ENCODE peak calls at places on chromosomes 16 and 17, in eight cellular contexts. G, K, J, H, R, P, A and Q are unnamed samples.

GRCh38 chr16:21157632-21158031 is 842 bp upstream of the LDAF1 start:
- DNase-seq in G (no peak), K (no peak), J (no peak), H (no peak), R (no peak), P (no peak), A (peak; percentile 26), Q (no peak)

GRCh38 chr17:7842950-7843535 is 9.0 kb downstream of the KDM6B start:
- DNase-seq in G (peak; percentile 75), K (peak; percentile 72), J (peak; percentile 94), H (no peak), R (peak; percentile 79), P (peak; percentile 79), A (peak; percentile 76), Q (peak; percentile 92)

GRCh38 chr16:12904041-12904671 is 2.8 kb downstream of the SHISA9 start:
- DNase-seq in G (no peak), K (no peak), J (no peak), H (no peak), R (no peak), P (no peak), A (no peak), Q (no peak)

GRCh38 chr17:5329784-5330557 is 47.9 kb downstream of the RABEP1 start:
- DNase-seq in G (no peak), K (no peak), J (peak; percentile 11), H (no peak), R (no peak), P (no peak), A (no peak), Q (no peak)

GRCh38 chr16:85017151-85017550 is 5.8 kb upstream of the ZDHHC7 start:
- DNase-seq in G (no peak), K (no peak), J (peak; percentile 39), H (no peak), R (no peak), P (no peak), A (no peak), Q (no peak)

GRCh38 chr16:56382901-56383355 is 42.4 kb downstream of the AMFR start:
- DNase-seq in G (no peak), K (no peak), J (peak; percentile 87), H (no peak), R (no peak), P (no peak), A (no peak), Q (no peak)

GRCh38 chr16:12084436-12084835 is 107.9 kb downstream of the SNX29 start:
- DNase-seq in G (no peak), K (no peak), J (no peak), H (no peak), R (no peak), P (no peak), A (no peak), Q (no peak)

GRCh38 chr17:11997147-11997971 is at the start of gene ZNF18:
- DNase-seq in G (peak; percentile 98), K (peak; percentile 98), J (peak; percentile 90), H (peak; percentile 70), R (peak; percentile 95), P (peak; percentile 91), A (peak; percentile 95), Q (peak; percentile 95)

GRCh38 chr16:21574372-21574771 is 25.0 kb upstream of the METTL9 start:
- DNase-seq in G (no peak), K (peak; percentile 19), J (no peak), H (no peak), R (no peak), P (no peak), A (no peak), Q (peak; percentile 53)

GRCh38 chr17:57948555-57949420 is 6.4 kb downstream of the CUEDC1 start:
- DNase-seq in G (no peak), K (no peak), J (peak; percentile 96), H (no peak), R (no peak), P (no peak), A (no peak), Q (no peak)

GRCh38 chr17:13756763-13757162 is 155.0 kb upstream of the HS3ST3A1 start:
- DNase-seq in G (no peak), K (no peak), J (no peak), H (no peak), R (no peak), P (no peak), A (no peak), Q (no peak)

GRCh38 chr17:17561408-17562144 is 29.9 kb downstream of the PEMT start:
- DNase-seq in G (peak; percentile 33), K (peak; percentile 96), J (no peak), H (no peak), R (no peak), P (no peak), A (peak; percentile 49), Q (peak; percentile 73)

GRCh38 chr17:4900231-4901107 is 1.1 kb downstream of the C17orf107 start:
- DNase-seq in G (peak; percentile 56), K (peak; percentile 51), J (no peak), H (no peak), R (peak; percentile 29), P (no peak), A (peak; percentile 62), Q (no peak)

GRCh38 chr16:1760911-1761310 is 10.4 kb downstream of the NME3 start:
- DNase-seq in G (no peak), K (no peak), J (no peak), H (no peak), R (no peak), P (no peak), A (no peak), Q (no peak)

GRCh38 chr16:4384497-4384896 is 12.8 kb downstream of the VASN start:
- DNase-seq in G (no peak), K (no peak), J (peak; percentile 43), H (no peak), R (no peak), P (no peak), A (no peak), Q (no peak)

GRCh38 chr17:72613411-72614292 is 478.8 kb downstream of the SLC39A11 start:
- DNase-seq in G (no peak), K (no peak), J (peak; percentile 43), H (no peak), R (peak; percentile 14), P (no peak), A (no peak), Q (no peak)

GRCh38 chr17:784143-784542 is 2.0 kb downstream of the MRM3 start:
- DNase-seq in G (no peak), K (no peak), J (peak; percentile 37), H (no peak), R (no peak), P (no peak), A (no peak), Q (no peak)

GRCh38 chr16:67389911-67390815 is 3.1 kb downstream of the TPPP3 start:
- DNase-seq in G (no peak), K (no peak), J (no peak), H (no peak), R (no peak), P (peak; percentile 49), A (no peak), Q (no peak)

GRCh38 chr17:15894258-15894657 is 50.7 kb upstream of the ADORA2B start:
- DNase-seq in G (no peak), K (no peak), J (no peak), H (no peak), R (no peak), P (no peak), A (no peak), Q (no peak)

GRCh38 chr16:46857261-46857962 is 26.4 kb upstream of the C16orf87 start:
- DNase-seq in G (no peak), K (no peak), J (peak; percentile 82), H (no peak), R (peak; percentile 65), P (no peak), A (peak; percentile 30), Q (no peak)

DNA sequence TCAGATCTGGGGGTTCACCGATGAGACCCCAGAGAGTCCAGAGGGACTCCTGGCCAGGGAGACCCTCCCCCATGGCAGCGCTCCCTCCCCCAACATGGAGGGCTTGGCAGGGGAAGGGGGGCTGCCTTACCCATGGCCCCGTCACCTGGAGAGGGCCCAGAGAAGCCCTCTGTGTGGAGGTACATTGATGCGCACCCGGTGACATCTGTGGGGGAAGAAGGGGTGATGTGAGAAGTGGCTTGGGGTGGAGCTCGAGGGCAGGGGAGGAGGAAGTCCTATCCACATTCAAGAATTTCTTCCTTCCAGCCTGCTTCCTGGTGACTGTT is 16.2 kb downstream of the ETV4 start:
- DNase-seq in G (no peak), K (no peak), J (no peak), H (no peak), R (no peak), P (no peak), A (no peak), Q (no peak)
- H3K27ac ChIP-seq in G (peak overlapping the region; percentile 43), K (peak overlapping the region; percentile 30), J (peak overlapping the region; percentile 97), H (no peak overlapping the region), R (no peak overlapping the region), P (no peak overlapping the region), A (no peak overlapping the region), Q (peak overlapping the region; percentile 81)

DNA sequence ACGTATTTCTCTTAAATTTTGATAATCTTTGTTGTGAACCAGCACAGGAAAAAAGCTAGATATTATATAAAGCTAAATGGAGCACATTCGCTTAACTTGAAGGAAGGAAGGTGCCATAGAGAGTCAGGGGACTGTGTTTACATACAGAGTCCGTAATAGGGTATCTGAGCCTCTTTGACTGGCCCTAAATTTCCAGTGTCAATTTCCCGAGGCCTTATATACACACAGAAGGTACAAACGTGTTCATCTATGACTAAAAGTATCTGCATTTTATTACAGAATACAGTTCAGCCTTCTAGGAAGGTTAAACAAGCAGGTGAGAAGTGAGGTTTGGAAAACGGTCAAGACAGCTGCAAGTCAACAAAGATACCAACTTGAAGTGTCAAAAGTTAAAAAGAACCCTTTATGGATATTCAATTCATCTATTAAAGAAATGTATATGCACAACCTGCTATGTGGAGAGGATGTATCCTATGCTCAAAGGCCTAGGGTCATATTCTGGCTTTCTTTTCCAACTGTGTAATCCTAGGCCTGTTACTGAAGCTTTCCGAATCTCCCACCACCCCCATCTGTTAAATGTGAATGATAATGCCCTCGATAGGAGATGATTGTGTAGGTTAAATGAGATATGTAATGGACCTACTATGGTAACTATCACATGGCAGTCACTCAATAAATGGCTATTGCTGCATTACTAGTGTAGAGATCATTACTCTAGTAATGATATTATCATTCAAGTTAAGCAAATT is 263.7 kb upstream of the MAF start:
- DNase-seq in G (no peak), K (no peak), J (no peak), H (no peak), R (no peak), P (no peak), A (no peak), Q (no peak)
- H3K27ac ChIP-seq in G (no peak overlapping the region), K (no peak overlapping the region), J (no peak overlapping the region), H (no peak overlapping the region), R (no peak overlapping the region), P (no peak overlapping the region), A (no peak overlapping the region), Q (no peak overlapping the region)

GRCh38 chr17:3556905-3557767 is 476 bp downstream of the TRPV3 start:
- DNase-seq in G (no peak), K (no peak), J (no peak), H (no peak), R (peak; percentile 81), P (no peak), A (no peak), Q (no peak)
- H3K27ac ChIP-seq in G (no peak overlapping the region), K (no peak overlapping the region), J (no peak overlapping the region), H (no peak overlapping the region), R (peak overlapping the region; percentile 73), P (no peak overlapping the region), A (peak overlapping the region; percentile 60), Q (no peak overlapping the region)

DNA sequence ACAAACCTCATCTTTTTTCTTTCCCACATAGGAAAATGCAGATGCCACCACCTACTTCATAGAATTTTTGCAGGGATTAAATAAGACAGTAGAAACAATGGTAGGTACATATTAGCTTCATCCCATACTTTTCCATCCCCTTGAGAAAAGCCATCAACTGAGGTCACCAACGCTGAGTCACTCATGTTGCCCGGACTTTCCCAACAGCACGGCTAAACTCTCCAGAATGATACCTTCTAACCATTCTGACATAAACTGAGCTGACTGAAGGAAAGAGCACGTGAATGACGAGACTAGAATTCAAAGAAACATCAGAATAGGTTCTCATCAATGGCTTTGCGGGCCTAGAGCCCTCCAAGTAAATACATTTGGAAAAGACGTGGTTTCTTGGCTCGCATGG is 146.0 kb upstream of the RCVRN start:
- DNase-seq in G (no peak), K (no peak), J (peak; percentile 67), H (no peak), R (no peak), P (no peak), A (no peak), Q (no peak)
- H3K27ac ChIP-seq in G (peak overlapping the region; percentile 64), K (peak overlapping the region; percentile 56), J (no peak overlapping the region), H (no peak overlapping the region), R (no peak overlapping the region), P (peak overlapping the region; percentile 75), A (peak overlapping the region; percentile 47), Q (peak overlapping the region; percentile 70)